ENCODE peak calls at places on chromosomes 5 and 9, in nine cellular contexts. F is upper lobe of right lung, W is tibial artery, N is tibial nerve, D is neural progenitor cell, M is fibroblast of lung, U is heart left ventricle, Q is A549, A is transverse colon. V is an unnamed sample.

GRCh38 chr5:145776886-145777285 is 58.3 kb downstream of the PRELID2 start:
- DNase-seq in A (no peak), W (no peak), M (peak), U (no peak), Q (no peak), F (no peak), N (no peak), D (no peak), V (no peak)

GRCh38 chr5:42591026-42591425 is 165.6 kb upstream of the CCDC152 start:
- DNase-seq in A (no peak), U (peak), D (no peak), Q (no peak), M (peak), F (no peak), W (no peak), N (no peak), V (no peak)

GRCh38 chr5:141877478-141878185 is 578 bp downstream of the PCDH1 start:
- DNase-seq in M (no peak), Q (no peak), A (peak), N (no peak), F (peak), U (no peak), D (peak), W (peak), V (no peak)

GRCh38 chr9:1869843-1870242 is 145.3 kb upstream of the SMARCA2 start:
- DNase-seq in U (no peak), W (no peak), A (no peak), N (no peak), F (no peak), M (no peak), Q (peak), D (peak), V (no peak)

GRCh38 chr9:99257723-99258364 is 35.8 kb downstream of the SEC61B start:
- DNase-seq in Q (no peak), U (no peak), M (no peak), F (no peak), D (no peak), W (no peak), A (no peak), N (no peak), V (no peak)

GRCh38 chr9:132644251-132644650 is 25.5 kb downstream of the DDX31 start:
- DNase-seq in Q (peak), U (no peak), W (no peak), N (no peak), F (no peak), D (peak), A (no peak), M (no peak), V (no peak)

GRCh38 chr5:62578540-62578939 is at the start of gene LRRC70:
- DNase-seq in M (peak), W (no peak), D (peak), U (no peak), Q (no peak), F (no peak), A (no peak), N (no peak), V (no peak)

GRCh38 chr5:54484219-54484894 is 28.9 kb downstream of the HSPB3 start:
- DNase-seq in M (no peak), A (no peak), F (no peak), W (no peak), U (no peak), Q (no peak), D (no peak), N (no peak), V (no peak)

GRCh38 chr5:21195145-21195544 is 1207.1 kb upstream of the CDH18 start:
- DNase-seq in W (no peak), Q (no peak), A (no peak), M (peak), D (no peak), N (no peak), F (no peak), U (no peak), V (no peak)

GRCh38 chr9:113398796-113399195 is 2.3 kb downstream of the ALAD start:
- DNase-seq in D (no peak), U (no peak), F (no peak), Q (no peak), W (no peak), M (peak), N (no peak), A (no peak), V (no peak)

GRCh38 chr5:118033686-118034338 is 954.5 kb downstream of the DTWD2 start:
- DNase-seq in U (no peak), F (no peak), A (no peak), Q (no peak), N (no peak), W (no peak), D (no peak), M (no peak), V (no peak)

GRCh38 chr5:133222040-133222439 is 170.2 kb downstream of the HSPA4 start:
- DNase-seq in Q (no peak), U (no peak), W (no peak), D (no peak), M (no peak), A (no peak), F (no peak), N (no peak), V (no peak)

GRCh38 chr5:160930361-160930760 is 78.3 kb upstream of the ATP10B start:
- DNase-seq in N (no peak), A (no peak), Q (no peak), F (no peak), W (no peak), M (peak), U (no peak), D (peak), V (no peak)

GRCh38 chr9:86938780-86939179 is 8.5 kb downstream of the GAS1 start:
- DNase-seq in F (no peak), N (no peak), D (no peak), Q (no peak), A (no peak), W (no peak), M (no peak), U (no peak), V (no peak)

GRCh38 chr5:180328296-180329137 is 24.6 kb downstream of the GFPT2 start:
- DNase-seq in N (peak), D (peak), W (peak), U (peak), Q (peak), F (peak), M (peak), A (peak), V (peak)

GRCh38 chr5:143356855-143357254 is 46.6 kb downstream of the NR3C1 start:
- DNase-seq in N (no peak), Q (no peak), U (no peak), F (no peak), W (no peak), D (no peak), M (no peak), A (no peak), V (no peak)

GRCh38 chr9:135905380-135906282 is 1.7 kb downstream of the CAMSAP1 start:
- DNase-seq in F (peak), W (no peak), U (no peak), M (no peak), A (peak), D (peak), Q (no peak), N (no peak), V (peak)

GRCh38 chr9:81868145-81868544 is 60.1 kb upstream of the SPATA31D4 start:
- DNase-seq in D (no peak), N (no peak), F (no peak), U (no peak), M (peak), W (no peak), A (no peak), Q (no peak), V (no peak)

GRCh38 chr5:37133939-37134338 is 115.2 kb downstream of the CPLANE1 start:
- DNase-seq in D (no peak), N (no peak), Q (no peak), A (no peak), W (no peak), M (peak), F (no peak), U (no peak), V (no peak)

GRCh38 chr5:172929371-172929838 is 29.8 kb upstream of the RPL26L1 start:
- DNase-seq in A (no peak), N (no peak), U (no peak), D (no peak), Q (no peak), W (no peak), M (peak), F (no peak), V (no peak)

GRCh38 chr5:158925314-158925713 is 174.4 kb downstream of the EBF1 start:
- DNase-seq in F (no peak), N (no peak), A (no peak), Q (no peak), W (no peak), U (no peak), M (no peak), D (no peak), V (no peak)

GRCh38 chr5:178483620-178484019 is 106.6 kb downstream of the COL23A1 start:
- DNase-seq in F (no peak), A (peak), Q (no peak), U (peak), D (no peak), N (peak), M (no peak), W (peak), V (peak)

GRCh38 chr5:421287-421880 is 21.6 kb upstream of the EXOC3 start:
- DNase-seq in F (peak), N (no peak), W (peak), Q (no peak), A (no peak), M (no peak), U (no peak), D (no peak), V (no peak)

GRCh38 chr5:126544087-126544740 is 50.8 kb downstream of the ALDH7A1 start:
- DNase-seq in A (peak), U (no peak), N (no peak), M (no peak), D (peak), W (no peak), F (no peak), Q (peak), V (no peak)

GRCh38 chr5:95682891-95683290 is at the start of gene SPATA9:
- DNase-seq in U (no peak), W (no peak), Q (no peak), D (peak), N (no peak), A (no peak), M (no peak), F (no peak), V (no peak)

GRCh38 chr5:39119404-39120051 is 45.3 kb upstream of the RICTOR start:
- DNase-seq in A (no peak), D (no peak), U (no peak), W (no peak), N (no peak), M (no peak), Q (no peak), F (no peak), V (no peak)

GRCh38 chr9:113359385-113359784 is 10.0 kb downstream of the BSPRY start:
- DNase-seq in Q (no peak), D (no peak), F (no peak), W (no peak), N (no peak), U (no peak), A (no peak), M (no peak), V (no peak)

GRCh38 chr5:116944171-116944570 is 369.5 kb upstream of the SEMA6A start:
- DNase-seq in D (peak), W (no peak), M (peak), A (peak), U (no peak), Q (no peak), N (no peak), F (no peak), V (no peak)

GRCh38 chr9:3367185-3367584 is 158.6 kb downstream of the RFX3 start:
- DNase-seq in F (no peak), W (no peak), Q (no peak), U (no peak), N (no peak), A (no peak), D (peak), M (peak), V (no peak)

GRCh38 chr9:3699868-3700267 is 174.1 kb upstream of the RFX3 start:
- DNase-seq in Q (no peak), W (no peak), N (no peak), D (no peak), U (no peak), M (no peak), A (no peak), F (no peak), V (no peak)

GRCh38 chr9:125985998-125986655 is 239.0 kb downstream of the PBX3 start:
- DNase-seq in F (peak), M (no peak), N (no peak), W (peak), U (no peak), D (no peak), Q (no peak), A (peak), V (no peak)

GRCh38 chr5:179256229-179257189 is 88.8 kb downstream of the ADAMTS2 start:
- DNase-seq in W (no peak), A (peak), M (no peak), D (no peak), N (no peak), U (no peak), F (peak), Q (no peak), V (peak)

GRCh38 chr5:963673-964531 is 44.7 kb upstream of the NKD2 start:
- DNase-seq in W (no peak), M (peak), F (no peak), U (peak), A (no peak), Q (no peak), D (no peak), N (no peak), V (no peak)

GRCh38 chr9:137275203-137275936 is 2.2 kb upstream of the TOR4A start:
- DNase-seq in N (no peak), Q (no peak), M (no peak), D (no peak), F (peak), A (no peak), W (no peak), U (no peak), V (peak)

GRCh38 chr9:137275937-137276756 is 1.4 kb upstream of the TOR4A start:
- DNase-seq in M (no peak), D (no peak), Q (no peak), N (no peak), U (peak), F (peak), W (peak), A (no peak), V (peak)

GRCh38 chr9:137277329-137278041 is at the start of gene TOR4A:
- DNase-seq in N (peak), W (peak), Q (peak), U (peak), M (peak), D (peak), F (peak), A (peak), V (peak)

GRCh38 chr9:137278061-137278912 is 761 bp downstream of the TOR4A start:
- DNase-seq in Q (no peak), F (peak), A (peak), M (peak), N (no peak), W (no peak), D (no peak), U (peak), V (no peak)

GRCh38 chr9:137276757-137277328 is 683 bp upstream of the TOR4A start:
- DNase-seq in U (peak), F (peak), A (peak), Q (no peak), W (peak), D (peak), M (peak), N (peak), V (peak)
- TF ChIP-seq CTCF in U (no peak), F (no peak), A (no peak), Q (no peak), W (no peak), D (no peak), M (no peak), N (no peak), V (no peak)

DNA sequence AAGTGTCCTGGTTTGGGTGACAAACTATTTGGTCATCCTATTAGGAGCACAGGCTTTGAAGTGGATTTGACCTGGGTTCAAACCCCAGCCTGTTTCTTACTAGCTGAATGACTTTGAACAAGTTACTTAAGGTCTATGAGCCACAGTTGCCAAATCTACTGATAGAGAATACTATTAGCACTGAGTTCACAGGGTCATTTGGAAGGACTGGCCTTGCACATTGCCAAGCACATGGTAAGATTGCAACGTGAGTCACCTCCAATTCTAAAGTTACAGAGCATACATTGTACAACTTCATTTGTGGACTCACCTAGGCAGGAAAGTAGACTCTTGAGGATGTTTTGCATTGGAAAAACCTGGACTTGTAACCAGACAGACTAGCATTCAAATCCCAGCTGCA is 38.9 kb downstream of the MFAP3 start:
- DNase-seq in U (peak), M (peak), Q (no peak), F (no peak), D (no peak), N (no peak), A (no peak), W (no peak), V (no peak)
- H3K4me3 ChIP-seq in U (no peak), M (no peak), Q (no peak), F (no peak), D (no peak), N (no peak), A (no peak), W (no peak), V (no peak)

GRCh38 chr9:111730937-111731567 is 63.7 kb downstream of the SHOC1 start:
- DNase-seq in M (peak), A (no peak), U (no peak), D (no peak), N (no peak), Q (no peak), W (no peak), F (no peak), V (no peak)

GRCh38 chr9:111726949-111727348 is 65.5 kb downstream of the GNG10 start:
- DNase-seq in Q (no peak), U (no peak), A (no peak), D (no peak), M (no peak), F (no peak), N (no peak), W (no peak), V (no peak)

GRCh38 chr9:111731916-111732315 is 62.8 kb downstream of the SHOC1 start:
- DNase-seq in M (peak), D (no peak), N (no peak), A (no peak), U (no peak), F (no peak), Q (no peak), W (no peak), V (no peak)

GRCh38 chr9:111728617-111729366 is 65.9 kb downstream of the SHOC1 start:
- DNase-seq in U (no peak), N (no peak), M (peak), A (no peak), D (no peak), Q (peak), W (no peak), F (no peak), V (no peak)

GRCh38 chr9:111728143-111728542 is 66.6 kb downstream of the SHOC1 start:
- DNase-seq in M (peak), N (no peak), F (no peak), D (no peak), Q (no peak), A (no peak), W (no peak), U (no peak), V (no peak)
- H3K27ac ChIP-seq in M (no peak), N (no peak), F (no peak), D (no peak), Q (peak), A (no peak), W (no peak), U (no peak), V (peak)

GRCh38 chr9:93154293-93154903 is 20.3 kb upstream of the NINJ1 start:
- DNase-seq in W (no peak), A (peak), M (no peak), N (no peak), U (no peak), Q (peak), D (peak), F (no peak), V (no peak)
- TF ChIP-seq CTCF in W (peak), A (peak), M (peak), N (peak), U (peak), Q (peak), D (peak), F (peak), V (peak)

DNA sequence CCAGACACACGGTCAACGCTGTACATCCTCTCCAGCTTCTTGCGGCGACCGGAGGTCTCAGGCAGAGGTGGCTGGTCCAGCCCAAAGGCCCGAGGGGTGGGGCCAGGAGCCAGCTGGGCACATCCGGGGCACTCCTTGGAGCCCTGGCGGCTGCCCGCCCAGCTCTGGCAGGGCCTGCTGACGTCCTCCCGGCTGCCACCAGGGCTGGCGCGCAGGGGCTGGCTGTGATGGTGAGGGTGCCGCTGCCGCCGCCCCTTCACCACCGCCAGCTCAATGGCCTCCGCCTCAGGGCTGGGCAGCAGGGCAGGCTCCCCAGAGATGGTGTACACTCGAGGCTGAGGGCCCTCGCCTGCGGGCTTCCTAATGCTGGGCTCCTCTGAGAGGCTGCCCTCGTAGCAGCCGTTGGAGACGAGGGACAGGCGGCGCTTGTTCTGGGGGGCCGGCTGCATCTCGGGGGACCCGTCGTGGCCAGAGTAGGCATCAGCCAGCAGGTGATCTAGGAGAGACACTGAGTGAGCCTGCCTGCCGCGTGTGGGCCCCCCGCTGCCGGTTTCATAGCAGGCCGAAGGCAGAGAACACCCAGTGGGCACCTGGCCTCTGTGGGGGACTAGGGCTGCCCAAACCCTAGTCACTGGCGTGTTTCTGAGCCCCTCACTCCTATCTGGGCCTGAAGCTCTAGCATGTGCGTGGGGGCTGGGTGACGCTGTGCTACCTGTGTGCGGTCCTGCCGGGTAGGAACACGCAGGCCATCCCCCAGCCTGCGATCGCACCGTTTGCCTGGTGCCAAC is 1.5 kb downstream of the NSMF start:
- DNase-seq in W (peak), D (no peak), Q (no peak), M (no peak), F (peak), N (no peak), U (no peak), A (no peak), V (peak)
- H3K4me3 ChIP-seq in W (peak), D (peak), Q (peak), M (peak), F (no peak), N (peak), U (no peak), A (no peak), V (peak)

DNA sequence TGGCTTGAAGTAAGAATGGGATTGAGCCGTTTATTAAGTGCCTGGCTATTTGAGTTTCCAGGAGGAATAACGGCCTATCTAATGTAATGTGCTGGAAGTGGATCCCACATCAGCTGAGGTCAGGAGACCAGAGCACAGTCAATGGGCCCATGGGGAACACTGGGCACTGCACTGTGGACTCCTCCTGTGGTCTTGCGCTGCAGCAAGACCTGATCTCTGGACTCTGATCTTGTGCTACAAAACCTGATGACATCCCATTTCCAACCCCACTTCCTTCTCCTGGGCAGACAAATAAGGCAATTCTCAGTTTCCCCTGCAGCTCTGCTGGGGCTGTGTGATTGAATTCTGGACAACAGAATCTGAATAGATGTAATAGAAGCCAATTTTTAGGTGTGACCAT is 151.7 kb upstream of the ADCY2 start:
- DNase-seq in A (no peak), Q (no peak), F (no peak), N (no peak), M (no peak), W (no peak), D (no peak), U (no peak), V (no peak)
- H3K27ac ChIP-seq in A (no peak), Q (no peak), F (no peak), N (no peak), M (no peak), W (no peak), D (no peak), U (no peak), V (no peak)

V was measured in left lung.